ENCODE peak calls at places on chromosomes 7 and 10, in four cellular contexts. N is suprapubic skin; U is CD4-positive, CD25-positive, alpha-beta regulatory T cell; R is posterior vena cava. D is an unnamed sample.
A peak's percentile ranks its signal among the peaks of the same experiment; 100 is the strongest.

GRCh38 chr10:73865107-73865458 is 9.3 kb downstream of the CAMK2G start:
- DNase-seq in N (no peak), U (no peak), R (no peak), D (no peak)

GRCh38 chr10:35335133-35335532 is 1.2 kb upstream of the CCNY start:
- DNase-seq in N (no peak), U (no peak), R (no peak), D (no peak)

GRCh38 chr10:17003151-17003550 is 126.5 kb downstream of the CUBN start:
- DNase-seq in R (no peak), N (no peak), U (peak; percentile 78), D (no peak)

GRCh38 chr10:5468262-5469106 is 30.9 kb downstream of the CALML5 start:
- DNase-seq in U (no peak), N (no peak), R (no peak), D (no peak)

GRCh38 chr10:100509241-100509640 is 10.4 kb downstream of the SEC31B start:
- DNase-seq in N (no peak), R (no peak), U (peak; percentile 96), D (no peak)

GRCh38 chr10:132498562-132499366 is 38.8 kb upstream of the INPP5A start:
- DNase-seq in U (no peak), R (peak; percentile 50), N (peak; percentile 34), D (no peak)

GRCh38 chr10:970311-971149 is 17.7 kb upstream of the GTPBP4 start:
- DNase-seq in N (no peak), R (peak; percentile 48), U (no peak), D (no peak)

GRCh38 chr10:48271323-48271722 is 3.2 kb downstream of the FRMPD2 start:
- DNase-seq in U (no peak), R (no peak), N (no peak), D (no peak)

GRCh38 chr10:37035853-37036252 is 89.5 kb upstream of the ANKRD30A start:
- DNase-seq in N (no peak), R (no peak), U (no peak), D (no peak)

GRCh38 chr10:133279961-133280283 is 3.3 kb upstream of the ADAM8 start:
- DNase-seq in R (no peak), N (no peak), U (no peak), D (no peak)

GRCh38 chr10:48458662-48459048 is 146.2 kb downstream of the ARHGAP22 start:
- DNase-seq in U (no peak), R (peak; percentile 58), N (peak; percentile 38), D (no peak)

GRCh38 chr7:140512317-140513000 is 33.2 kb upstream of the MKRN1 start:
- DNase-seq in U (no peak), N (no peak), R (no peak), D (peak; percentile 14)

GRCh38 chr10:49444349-49444748 is 48.5 kb upstream of the DRGX start:
- DNase-seq in U (no peak), R (no peak), N (no peak), D (no peak)

GRCh38 chr7:139567647-139568345 is 44.3 kb downstream of the CLEC2L start:
- DNase-seq in U (no peak), N (no peak), R (no peak), D (no peak)

GRCh38 chr10:124446830-124447740 is 2.8 kb downstream of the NKX1-2 start:
- DNase-seq in U (no peak), N (no peak), R (peak; percentile 61), D (no peak)

GRCh38 chr7:146736446-146737190 is 620.0 kb downstream of the CNTNAP2 start:
- DNase-seq in N (no peak), R (no peak), U (no peak), D (peak; percentile 42)

GRCh38 chr7:82859106-82859850 is 303.4 kb downstream of the PCLO start:
- DNase-seq in N (no peak), U (no peak), R (no peak), D (peak; percentile 1)

GRCh38 chr10:65518379-65518778 is 1407.5 kb upstream of the LRRTM3 start:
- DNase-seq in R (no peak), U (no peak), N (no peak), D (no peak)

GRCh38 chr7:73823873-73824597 is 6.8 kb upstream of the CLDN4 start:
- DNase-seq in R (peak; percentile 36), U (peak; percentile 60), N (peak; percentile 50), D (no peak)

GRCh38 chr7:2044311-2044882 is 188.3 kb downstream of the MAD1L1 start:
- DNase-seq in U (no peak), N (peak; percentile 34), R (peak; percentile 77), D (no peak)

GRCh38 chr7:107242267-107242666 is 73.5 kb downstream of the HBP1 start:
- DNase-seq in N (no peak), U (no peak), R (no peak), D (no peak)

GRCh38 chr7:32516551-32517082 is 21.3 kb downstream of the AVL9 start:
- DNase-seq in R (no peak), U (no peak), N (no peak), D (no peak)

GRCh38 chr10:16960573-16960972 is 143.3 kb upstream of the RSU1 start:
- DNase-seq in R (no peak), N (no peak), U (no peak), D (no peak)

GRCh38 chr10:85608706-85609105 is 757.9 kb downstream of the GRID1 start:
- DNase-seq in U (no peak), N (no peak), R (no peak), D (no peak)

GRCh38 chr10:80264081-80265056 is 25.1 kb downstream of the MAT1A start:
- DNase-seq in R (no peak), U (no peak), N (no peak), D (no peak)

GRCh38 chr7:107948645-107949442 is 54.1 kb downstream of the LAMB1 start:
- DNase-seq in R (no peak), N (no peak), U (no peak), D (peak; percentile 60)

GRCh38 chr7:141073173-141073640 is 657 bp upstream of the TMEM178B start:
- DNase-seq in R (no peak), U (peak; percentile 16), N (no peak), D (peak; percentile 32)

GRCh38 chr10:72229261-72230251 is 13.5 kb upstream of the ASCC1 start:
- DNase-seq in R (no peak), U (no peak), N (peak; percentile 32), D (no peak)

GRCh38 chr10:126016156-126016805 is 119.9 kb downstream of the FANK1 start:
- DNase-seq in U (no peak), R (no peak), N (no peak), D (no peak)

GRCh38 chr7:150668472-150668911 is 17.0 kb upstream of the GIMAP2 start:
- DNase-seq in U (peak; percentile 85), R (no peak), N (no peak), D (no peak)

GRCh38 chr7:129525225-129525862 is 23.0 kb downstream of the SMKR1 start:
- DNase-seq in N (no peak), R (no peak), U (no peak), D (no peak)

GRCh38 chr10:34080485-34081346 is 734.4 kb downstream of the PARD3 start:
- DNase-seq in R (peak; percentile 87), N (no peak), U (no peak), D (no peak)

GRCh38 chr10:19683965-19684364 is 132.3 kb upstream of the PLXDC2 start:
- DNase-seq in U (no peak), R (no peak), N (no peak), D (no peak)

GRCh38 chr7:151150388-151150787 is 17.1 kb downstream of the GBX1 start:
- DNase-seq in U (no peak), N (no peak), R (no peak), D (no peak)

GRCh38 chr10:33334839-33335549 is 527 bp upstream of the NRP1 start:
- DNase-seq in R (peak; percentile 93), N (peak; percentile 86), U (peak; percentile 17), D (peak; percentile 76)

GRCh38 chr7:115851291-115851690 is 179.3 kb downstream of the TFEC start:
- DNase-seq in U (peak; percentile 44), N (no peak), R (no peak), D (no peak)

GRCh38 chr7:39741942-39742623 is 118.7 kb downstream of the RALA start:
- DNase-seq in R (peak; percentile 82), U (peak; percentile 66), N (no peak), D (peak; percentile 9)

D was measured in MG63.